ENCODE peak calls at places on chromosomes 5 and 9, in six cellular contexts. One of them, this sample, is unnamed. For H3K4me1, the result is how much of the 10 kb centered on the place peaks cover.

GRCh38 chr5:36363101-36363500 is 61.4 kb upstream of the RANBP3L start:
- DNase-seq in mammary epithelial cell: peak
- DNase-seq in pancreas: no peak
- DNase-seq in spleen: no peak
- DNase-seq in tibial artery: no peak
- DNase-seq in HCT116: no peak
- DNase-seq in this sample: no peak

GRCh38 chr5:77993799-77994318 is 217.7 kb upstream of the TBCA start:
- DNase-seq in mammary epithelial cell: no peak
- DNase-seq in pancreas: no peak
- DNase-seq in spleen: no peak
- DNase-seq in tibial artery: no peak
- DNase-seq in HCT116: no peak
- DNase-seq in this sample: no peak

GRCh38 chr5:67268233-67269011 is 71.8 kb upstream of the CD180 start:
- DNase-seq in mammary epithelial cell: peak
- DNase-seq in pancreas: peak
- DNase-seq in spleen: no peak
- DNase-seq in tibial artery: peak
- DNase-seq in HCT116: no peak
- DNase-seq in this sample: peak

GRCh38 chr9:124754289-124754688 is 16.8 kb downstream of the NR6A1 start:
- DNase-seq in mammary epithelial cell: no peak
- DNase-seq in pancreas: no peak
- DNase-seq in spleen: no peak
- DNase-seq in tibial artery: no peak
- DNase-seq in HCT116: no peak
- DNase-seq in this sample: no peak

GRCh38 chr5:168291961-168292782 is 727 bp downstream of the WWC1 start:
- DNase-seq in mammary epithelial cell: no peak
- DNase-seq in pancreas: peak
- DNase-seq in spleen: peak
- DNase-seq in tibial artery: no peak
- DNase-seq in HCT116: no peak
- DNase-seq in this sample: no peak

GRCh38 chr5:179385892-179386291 is 40.6 kb upstream of the ADAMTS2 start:
- DNase-seq in mammary epithelial cell: no peak
- DNase-seq in pancreas: no peak
- DNase-seq in spleen: no peak
- DNase-seq in tibial artery: no peak
- DNase-seq in HCT116: no peak
- DNase-seq in this sample: no peak

GRCh38 chr5:108379722-108380530 is 2.0 kb downstream of the FBXL17 start:
- DNase-seq in mammary epithelial cell: no peak
- DNase-seq in pancreas: no peak
- DNase-seq in spleen: no peak
- DNase-seq in tibial artery: no peak
- DNase-seq in HCT116: no peak
- DNase-seq in this sample: no peak

GRCh38 chr5:167833456-167833855 is 458.0 kb upstream of the WWC1 start:
- DNase-seq in mammary epithelial cell: no peak
- DNase-seq in pancreas: no peak
- DNase-seq in spleen: no peak
- DNase-seq in tibial artery: no peak
- DNase-seq in HCT116: no peak
- DNase-seq in this sample: no peak

GRCh38 chr5:154755361-154756202 is at the start of gene LARP1:
- DNase-seq in mammary epithelial cell: peak
- DNase-seq in pancreas: no peak
- DNase-seq in spleen: peak
- DNase-seq in tibial artery: peak
- DNase-seq in HCT116: no peak
- DNase-seq in this sample: peak

DNA sequence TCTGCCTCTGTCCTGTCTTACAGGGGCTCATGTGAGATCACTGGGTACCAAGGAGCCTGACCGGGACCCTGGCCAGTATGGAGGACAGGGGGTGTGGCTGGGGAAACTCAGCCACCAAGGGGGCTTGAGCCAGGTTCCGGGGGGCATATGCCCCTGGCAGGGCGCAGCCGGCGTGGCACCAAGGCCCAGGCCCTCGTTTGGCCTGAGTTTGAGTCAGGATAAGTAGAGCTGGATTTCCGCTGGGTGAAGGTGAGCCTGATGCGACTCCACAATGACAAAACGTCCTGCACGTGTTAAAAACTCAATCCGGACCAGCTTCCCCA is 616 bp upstream of the TSPAN17 start:
- DNase-seq in mammary epithelial cell: no peak
- DNase-seq in pancreas: no peak
- DNase-seq in spleen: peak
- DNase-seq in tibial artery: no peak
- DNase-seq in HCT116: no peak
- DNase-seq in this sample: no peak
- H3K4me1 ChIP-seq in mammary epithelial cell: under half
- H3K4me1 ChIP-seq in pancreas: under half
- H3K4me1 ChIP-seq in spleen: half or more
- H3K4me1 ChIP-seq in tibial artery: under half
- H3K4me1 ChIP-seq in HCT116: under half
- H3K4me1 ChIP-seq in this sample: under half

GRCh38 chr9:137451976-137452760 is 7.0 kb downstream of the NSMF start:
- DNase-seq in mammary epithelial cell: no peak
- DNase-seq in pancreas: peak
- DNase-seq in spleen: peak
- DNase-seq in tibial artery: peak
- DNase-seq in HCT116: no peak
- DNase-seq in this sample: no peak

GRCh38 chr9:137454145-137454505 is 5.0 kb downstream of the NSMF start:
- DNase-seq in mammary epithelial cell: no peak
- DNase-seq in pancreas: peak
- DNase-seq in spleen: peak
- DNase-seq in tibial artery: peak
- DNase-seq in HCT116: no peak
- DNase-seq in this sample: peak

GRCh38 chr9:137453643-137454081 is 5.5 kb downstream of the NSMF start:
- DNase-seq in mammary epithelial cell: no peak
- DNase-seq in pancreas: peak
- DNase-seq in spleen: peak
- DNase-seq in tibial artery: peak
- DNase-seq in HCT116: no peak
- DNase-seq in this sample: peak

GRCh38 chr9:137454506-137455360 is 4.4 kb downstream of the NSMF start:
- DNase-seq in mammary epithelial cell: no peak
- DNase-seq in pancreas: peak
- DNase-seq in spleen: peak
- DNase-seq in tibial artery: peak
- DNase-seq in HCT116: no peak
- DNase-seq in this sample: no peak

GRCh38 chr9:137452761-137453642 is 6.1 kb downstream of the NSMF start:
- DNase-seq in mammary epithelial cell: no peak
- DNase-seq in pancreas: peak
- DNase-seq in spleen: peak
- DNase-seq in tibial artery: peak
- DNase-seq in HCT116: no peak
- DNase-seq in this sample: no peak
- H3K4me1 ChIP-seq in mammary epithelial cell: under half
- H3K4me1 ChIP-seq in pancreas: under half
- H3K4me1 ChIP-seq in spleen: half or more
- H3K4me1 ChIP-seq in tibial artery: under half
- H3K4me1 ChIP-seq in HCT116: under half
- H3K4me1 ChIP-seq in this sample: under half

GRCh38 chr5:89281211-89281610 is 398.2 kb upstream of the MEF2C start:
- DNase-seq in mammary epithelial cell: no peak
- DNase-seq in pancreas: no peak
- DNase-seq in spleen: no peak
- DNase-seq in tibial artery: no peak
- DNase-seq in HCT116: no peak
- DNase-seq in this sample: no peak
- H3K4me1 ChIP-seq in mammary epithelial cell: under half
- H3K4me1 ChIP-seq in pancreas: under half
- H3K4me1 ChIP-seq in spleen: under half
- H3K4me1 ChIP-seq in tibial artery: under half
- H3K4me1 ChIP-seq in HCT116: under half
- H3K4me1 ChIP-seq in this sample: under half

DNA sequence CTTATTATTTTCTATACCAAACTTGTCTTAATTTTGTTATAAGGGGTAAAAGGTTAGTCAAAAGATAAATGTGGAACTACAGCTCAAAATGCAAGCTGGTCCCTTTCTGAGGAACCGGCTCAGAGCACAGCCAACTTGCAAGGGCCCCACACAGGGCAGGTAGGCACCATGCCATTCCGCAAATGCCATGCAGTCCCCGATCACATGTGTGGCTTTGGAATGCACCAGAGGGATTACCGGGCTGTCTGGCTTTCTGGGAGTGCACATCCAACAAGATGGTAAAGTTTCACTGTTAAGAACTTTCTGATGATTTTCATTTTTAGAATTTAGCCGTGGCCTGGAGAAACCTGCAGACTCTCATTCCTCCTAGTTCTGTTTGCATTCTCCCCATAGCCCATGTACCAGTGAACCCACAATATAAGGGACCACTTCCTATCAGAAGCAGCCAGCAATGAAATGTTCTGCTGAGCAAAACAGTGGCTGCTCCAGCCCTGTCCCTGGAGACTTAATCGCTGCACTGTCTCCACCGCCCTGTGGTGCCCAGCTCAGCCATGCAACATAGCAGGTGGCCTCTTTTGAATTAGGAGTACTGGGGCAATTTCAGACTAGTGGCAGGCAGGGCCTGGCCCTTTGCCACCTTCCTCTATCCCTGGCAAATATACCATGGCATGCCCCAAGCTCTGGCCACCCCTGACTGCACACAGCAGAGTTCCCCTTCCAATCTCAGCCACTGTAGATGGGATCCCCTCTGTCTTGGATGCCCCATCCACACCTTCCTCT is 11.4 kb downstream of the SHB start:
- DNase-seq in mammary epithelial cell: no peak
- DNase-seq in pancreas: peak
- DNase-seq in spleen: peak
- DNase-seq in tibial artery: no peak
- DNase-seq in HCT116: no peak
- DNase-seq in this sample: no peak
- H3K4me1 ChIP-seq in mammary epithelial cell: under half
- H3K4me1 ChIP-seq in pancreas: half or more
- H3K4me1 ChIP-seq in spleen: under half
- H3K4me1 ChIP-seq in tibial artery: under half
- H3K4me1 ChIP-seq in HCT116: under half
- H3K4me1 ChIP-seq in this sample: under half

DNA sequence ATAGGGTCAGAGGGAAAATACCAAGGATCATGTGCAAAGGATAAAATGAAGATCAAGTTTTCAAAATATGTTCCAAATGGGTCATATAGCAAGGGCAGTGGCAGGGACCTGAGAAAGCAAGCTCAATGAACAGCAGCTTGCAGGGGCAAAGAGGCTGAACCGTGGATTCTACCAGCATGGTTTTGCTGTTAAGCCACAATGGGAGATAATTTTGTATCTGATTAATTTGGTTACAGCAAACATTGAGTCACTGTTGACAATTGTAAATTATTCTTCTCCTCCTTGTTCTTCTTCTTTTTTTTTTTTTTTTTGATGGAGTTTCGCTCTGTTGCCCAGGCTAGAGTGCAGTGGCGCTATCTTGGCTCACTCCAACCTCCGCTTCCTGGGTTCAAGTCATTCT is 18.4 kb upstream of the ERAP2 start:
- DNase-seq in mammary epithelial cell: no peak
- DNase-seq in pancreas: no peak
- DNase-seq in spleen: no peak
- DNase-seq in tibial artery: no peak
- DNase-seq in HCT116: no peak
- DNase-seq in this sample: no peak
- H3K4me1 ChIP-seq in mammary epithelial cell: under half
- H3K4me1 ChIP-seq in pancreas: under half
- H3K4me1 ChIP-seq in spleen: under half
- H3K4me1 ChIP-seq in tibial artery: under half
- H3K4me1 ChIP-seq in HCT116: under half
- H3K4me1 ChIP-seq in this sample: under half

GRCh38 chr9:130042406-130042930 is 521 bp downstream of the FNBP1 start:
- DNase-seq in mammary epithelial cell: no peak
- DNase-seq in pancreas: peak
- DNase-seq in spleen: peak
- DNase-seq in tibial artery: peak
- DNase-seq in HCT116: no peak
- DNase-seq in this sample: no peak

GRCh38 chr9:130040901-130041647 is 1.9 kb downstream of the FNBP1 start:
- DNase-seq in mammary epithelial cell: no peak
- DNase-seq in pancreas: no peak
- DNase-seq in spleen: no peak
- DNase-seq in tibial artery: no peak
- DNase-seq in HCT116: no peak
- DNase-seq in this sample: no peak

GRCh38 chr9:130042931-130043653 is at the start of gene FNBP1:
- DNase-seq in mammary epithelial cell: peak
- DNase-seq in pancreas: peak
- DNase-seq in spleen: peak
- DNase-seq in tibial artery: peak
- DNase-seq in HCT116: no peak
- DNase-seq in this sample: peak

GRCh38 chr9:130041648-130042405 is 1.2 kb downstream of the FNBP1 start:
- DNase-seq in mammary epithelial cell: peak
- DNase-seq in pancreas: no peak
- DNase-seq in spleen: peak
- DNase-seq in tibial artery: peak
- DNase-seq in HCT116: no peak
- DNase-seq in this sample: no peak

DNA sequence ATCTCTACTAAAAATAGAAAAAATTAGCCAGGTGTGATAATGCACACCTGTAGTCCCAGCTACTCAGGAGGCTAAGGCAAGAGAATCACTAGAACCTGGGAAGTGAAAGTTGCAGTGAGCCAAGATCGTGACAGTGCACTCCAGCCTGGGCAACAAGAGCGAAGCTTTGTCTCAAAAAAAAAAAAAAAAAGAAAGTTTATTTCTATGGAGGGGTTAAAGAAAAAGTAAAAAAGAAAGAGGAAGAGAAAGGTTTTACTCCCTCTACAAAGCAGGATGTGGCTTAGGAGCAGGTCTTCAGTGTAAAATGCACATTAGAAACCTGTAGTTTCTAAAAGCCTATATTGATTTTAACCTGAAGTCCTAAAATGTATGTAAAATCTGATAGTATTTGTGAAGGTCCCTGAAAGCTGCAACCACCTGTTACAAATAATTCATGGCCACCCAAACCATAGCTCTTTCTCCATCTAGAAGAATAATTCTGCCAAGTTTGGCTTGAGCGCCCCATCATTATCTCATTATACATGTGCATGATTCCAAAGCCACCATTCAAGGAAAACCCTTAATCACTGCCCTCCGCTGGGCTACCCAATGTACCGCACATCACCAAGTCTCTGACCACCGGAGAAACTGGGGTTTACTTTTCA is 3.4 kb downstream of the FNBP1 start:
- DNase-seq in mammary epithelial cell: no peak
- DNase-seq in pancreas: no peak
- DNase-seq in spleen: no peak
- DNase-seq in tibial artery: no peak
- DNase-seq in HCT116: no peak
- DNase-seq in this sample: no peak
- H3K4me1 ChIP-seq in mammary epithelial cell: under half
- H3K4me1 ChIP-seq in pancreas: under half
- H3K4me1 ChIP-seq in spleen: half or more
- H3K4me1 ChIP-seq in tibial artery: half or more
- H3K4me1 ChIP-seq in HCT116: under half
- H3K4me1 ChIP-seq in this sample: under half

GRCh38 chr5:59276886-59277514 is 616.5 kb downstream of the PDE4D start:
- DNase-seq in mammary epithelial cell: no peak
- DNase-seq in pancreas: no peak
- DNase-seq in spleen: no peak
- DNase-seq in tibial artery: no peak
- DNase-seq in HCT116: no peak
- DNase-seq in this sample: no peak
- H3K4me1 ChIP-seq in mammary epithelial cell: under half
- H3K4me1 ChIP-seq in pancreas: under half
- H3K4me1 ChIP-seq in spleen: under half
- H3K4me1 ChIP-seq in tibial artery: under half
- H3K4me1 ChIP-seq in HCT116: under half
- H3K4me1 ChIP-seq in this sample: under half

GRCh38 chr5:177364159-177364962 is 6.6 kb downstream of the RGS14 start:
- DNase-seq in mammary epithelial cell: no peak
- DNase-seq in pancreas: no peak
- DNase-seq in spleen: no peak
- DNase-seq in tibial artery: no peak
- DNase-seq in HCT116: no peak
- DNase-seq in this sample: no peak
- H3K4me1 ChIP-seq in mammary epithelial cell: under half
- H3K4me1 ChIP-seq in pancreas: under half
- H3K4me1 ChIP-seq in spleen: half or more
- H3K4me1 ChIP-seq in tibial artery: under half
- H3K4me1 ChIP-seq in HCT116: under half
- H3K4me1 ChIP-seq in this sample: under half